ENCODE peak calls at places on chromosomes 4 and X, in five cellular contexts. G is EL, W is naive B cell, V is neuronal stem cell, I is iris pigment epithelial cell. R is an unnamed sample.

GRCh38 chr4:99783940-99784339 is 32.7 kb upstream of the DAPP1 start:
- DNase-seq in G (no peak), W (no peak), V (no peak), I (no peak), R (no peak)

GRCh38 chr4:110132822-110133719 is 65.3 kb downstream of the ELOVL6 start:
- DNase-seq in G (no peak), W (no peak), V (no peak), I (no peak), R (no peak)

GRCh38 chr4:139241086-139241783 is 38.8 kb downstream of the MGARP start:
- DNase-seq in G (no peak), W (no peak), V (no peak), I (no peak), R (no peak)

GRCh38 chr4:121370729-121371325 is 10.0 kb downstream of the QRFPR start:
- DNase-seq in G (peak), W (peak), V (peak), I (peak), R (peak)

GRCh38 chr4:152045781-152046571 is 285.2 kb upstream of the GATB start:
- DNase-seq in G (peak), W (no peak), V (peak), I (no peak), R (peak)

GRCh38 chr4:140567722-140568121 is 1.0 kb downstream of the UCP1 start:
- DNase-seq in G (peak), W (peak), V (peak), I (no peak), R (peak)

GRCh38 chr4:151417766-151418376 is 8.9 kb downstream of the FHIP1A start:
- DNase-seq in G (peak), W (no peak), V (no peak), I (no peak), R (peak)

GRCh38 chr4:120633810-120634209 is 288.7 kb downstream of the PRDM5 start:
- DNase-seq in G (no peak), W (no peak), V (no peak), I (peak), R (no peak)

GRCh38 chr4:185396724-185397402 is at the start of gene ANKRD37:
- DNase-seq in G (no peak), W (no peak), V (no peak), I (peak), R (peak)

GRCh38 chr4:35166437-35166836 is 1077.9 kb downstream of the ARAP2 start:
- DNase-seq in G (no peak), W (no peak), V (no peak), I (no peak), R (peak)

GRCh38 chr4:8402640-8403039 is 37.9 kb downstream of the ACOX3 start:
- DNase-seq in G (no peak), W (no peak), V (no peak), I (no peak), R (no peak)

GRCh38 chr4:154328030-154328429 is 163.6 kb downstream of the DCHS2 start:
- DNase-seq in G (no peak), W (no peak), V (no peak), I (no peak), R (no peak)

GRCh38 chr4:119113033-119113655 is 22.5 kb upstream of the MYOZ2 start:
- DNase-seq in G (peak), W (no peak), V (no peak), I (peak), R (peak)

GRCh38 chr4:110618091-110619000 is 4.5 kb downstream of the PITX2 start:
- DNase-seq in G (no peak), W (no peak), V (peak), I (peak), R (no peak)

GRCh38 chr4:10354746-10355145 is 102.5 kb downstream of the ZNF518B start:
- DNase-seq in G (no peak), W (no peak), V (no peak), I (no peak), R (no peak)

GRCh38 chrX:77572322-77572721 is 125.1 kb downstream of the FGF16 start:
- DNase-seq in G (peak), W (no peak), V (no peak), I (peak), R (peak)

GRCh38 chr4:82661153-82661552 is 99.4 kb upstream of the TMEM150C start:
- DNase-seq in G (no peak), W (no peak), V (no peak), I (no peak), R (no peak)

GRCh38 chr4:99148545-99148944 is 4.4 kb upstream of the ADH4 start:
- DNase-seq in G (no peak), W (no peak), V (no peak), I (no peak), R (no peak)

GRCh38 chr4:141675384-141675783 is 39.0 kb downstream of the IL15 start:
- DNase-seq in G (no peak), W (no peak), V (no peak), I (no peak), R (no peak)

GRCh38 chrX:155065035-155065734 is 5.8 kb downstream of the CMC4 start:
- DNase-seq in G (peak), W (no peak), V (no peak), I (peak), R (peak)

GRCh38 chr4:169115897-169116254 is 105.8 kb upstream of the CBR4 start:
- DNase-seq in G (peak), W (no peak), V (no peak), I (peak), R (peak)

GRCh38 chr4:74218201-74218600 is 60.3 kb downstream of the MTHFD2L start:
- DNase-seq in G (peak), W (no peak), V (no peak), I (peak), R (peak)

GRCh38 chr4:147933316-147933715 is 201.4 kb downstream of the ARHGAP10 start:
- DNase-seq in G (no peak), W (no peak), V (no peak), I (peak), R (no peak)

GRCh38 chr4:140152760-140153418 is 1.1 kb downstream of the MAML3 start:
- DNase-seq in G (peak), W (peak), V (peak), I (peak), R (peak)

R was measured in fibroblast of pulmonary artery.